ENCODE peak calls at places on chromosome 4, in six cellular contexts. H is IMR-90, T is astrocyte, N is colonic mucosa, P is OCI-LY7, S is upper lobe of right lung. G is an unnamed sample.

GRCh38 chr4:125642645-125643044 is 327.9 kb downstream of the FAT4 start:
- DNase-seq in S (no peak), T (no peak), H (no peak), N (no peak), P (no peak), G (no peak)

GRCh38 chr4:8765631-8766590 is 105.7 kb downstream of the HMX1 start:
- DNase-seq in N (no peak), T (no peak), S (peak; percentile 58), H (no peak), P (no peak), G (peak; percentile 28)

GRCh38 chr4:20554134-20554533 is 146.1 kb upstream of the PACRGL start:
- DNase-seq in T (no peak), N (no peak), H (no peak), S (no peak), P (no peak), G (no peak)

GRCh38 chr4:184433258-184433892 is 41.0 kb downstream of the IRF2 start:
- DNase-seq in P (no peak), H (peak; percentile 13), T (no peak), S (no peak), N (no peak), G (no peak)

GRCh38 chr4:185424905-185425599 is 712 bp downstream of the UFSP2 start:
- DNase-seq in P (peak; percentile 26), T (peak; percentile 3), S (no peak), H (peak; percentile 36), N (no peak), G (no peak)

GRCh38 chr4:123444298-123444731 is 47.7 kb downstream of the SPRY1 start:
- DNase-seq in N (peak; percentile 63), H (peak; percentile 56), P (peak; percentile 91), S (peak; percentile 70), T (peak; percentile 37), G (no peak)

GRCh38 chr4:147546341-147546740 is 65.4 kb downstream of the EDNRA start:
- DNase-seq in H (peak; percentile 99), S (no peak), N (no peak), P (no peak), T (peak; percentile 96), G (no peak)

GRCh38 chr4:119490335-119490734 is 138.3 kb downstream of the PDE5A start:
- DNase-seq in H (peak; percentile 69), P (peak; percentile 32), N (no peak), T (no peak), S (no peak), G (no peak)

GRCh38 chr4:54783402-54784110 is 125.8 kb downstream of the KIT start:
- DNase-seq in S (no peak), N (no peak), P (no peak), H (no peak), T (no peak), G (no peak)

GRCh38 chr4:6595897-6596537 is 21.0 kb downstream of the MAN2B2 start:
- DNase-seq in P (peak; percentile 65), T (no peak), S (no peak), N (no peak), H (no peak), G (no peak)

GRCh38 chr4:40910706-40911105 is 161.0 kb downstream of the NSUN7 start:
- DNase-seq in S (no peak), N (no peak), H (peak; percentile 49), P (no peak), T (no peak), G (no peak)

GRCh38 chr4:93184093-93184492 is 644.5 kb upstream of the ATOH1 start:
- DNase-seq in N (no peak), T (no peak), H (no peak), P (no peak), S (no peak), G (no peak)

GRCh38 chr4:76782837-76783236 is 115.1 kb downstream of the SOWAHB start:
- DNase-seq in H (peak; percentile 85), T (peak; percentile 89), N (no peak), S (no peak), P (no peak), G (no peak)

GRCh38 chr4:110033994-110034393 is 121.3 kb downstream of the EGF start:
- DNase-seq in P (no peak), T (no peak), S (no peak), N (no peak), H (no peak), G (no peak)

GRCh38 chr4:48016141-48017107 is at the start of the genes CNGA1 and NIPAL1:
- DNase-seq in S (peak; percentile 93), H (peak; percentile 23), P (peak; percentile 77), T (peak; percentile 54), N (peak; percentile 93), G (peak; percentile 87)

GRCh38 chr4:118338981-118339765 is 13.6 kb downstream of the PRSS12 start:
- DNase-seq in S (no peak), N (no peak), H (peak; percentile 91), T (peak; percentile 68), P (no peak), G (no peak)

GRCh38 chr4:16582526-16582925 is 315.9 kb downstream of the LDB2 start:
- DNase-seq in N (no peak), T (no peak), H (no peak), S (no peak), P (no peak), G (no peak)

GRCh38 chr4:114607086-114607485 is 8.5 kb downstream of the UGT8 start:
- DNase-seq in N (no peak), T (no peak), S (no peak), H (no peak), P (no peak), G (no peak)

DNA sequence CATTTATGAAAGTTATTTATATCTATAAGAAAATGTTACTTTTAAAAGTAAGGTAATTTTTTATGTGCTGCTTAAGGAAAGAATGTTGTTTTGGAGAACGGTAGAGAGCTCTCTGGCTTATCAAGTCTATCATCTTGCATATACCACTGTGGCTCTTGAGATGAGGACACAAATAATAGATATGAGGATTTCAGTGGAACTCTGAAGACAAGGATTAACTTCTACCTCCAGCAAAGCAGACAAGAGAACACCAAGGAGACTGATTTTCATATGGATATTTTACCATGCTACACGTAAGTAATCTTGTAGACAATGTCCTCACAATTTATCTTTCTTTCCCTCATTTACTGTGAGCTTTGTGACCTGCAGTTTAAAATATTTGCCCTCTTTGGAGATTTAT is 557.5 kb upstream of the NDST4 start:
- DNase-seq in N (no peak), H (no peak), T (no peak), S (no peak), P (no peak), G (no peak)
- H3K4me1 ChIP-seq in N (no peaks in the 10 kb centered on the region), H (no peaks in the 10 kb centered on the region), T (no peaks in the 10 kb centered on the region), S (no peaks in the 10 kb centered on the region), P (no peaks in the 10 kb centered on the region), G (no peaks in the 10 kb centered on the region)

GRCh38 chr4:157804986-157805385 is 367.8 kb downstream of the GASK1B start:
- DNase-seq in T (peak; percentile 6), S (no peak), H (no peak), P (no peak), N (no peak), G (no peak)
- TF ChIP-seq CTCF in T (peak; percentile 9), S (no peak), H (no peak), P (no peak), N (peak; percentile 13), G (no peak)

GRCh38 chr4:120773641-120774040 is 148.9 kb downstream of the PRDM5 start:
- DNase-seq in P (peak; percentile 67), N (no peak), T (no peak), H (no peak), S (no peak), G (no peak)

GRCh38 chr4:120770897-120771296 is 151.6 kb downstream of the PRDM5 start:
- DNase-seq in P (no peak), S (no peak), N (no peak), T (no peak), H (no peak), G (no peak)

GRCh38 chr4:120769227-120769626 is 153.3 kb downstream of the PRDM5 start:
- DNase-seq in S (no peak), H (peak; percentile 96), N (no peak), T (peak; percentile 80), P (no peak), G (no peak)

DNA sequence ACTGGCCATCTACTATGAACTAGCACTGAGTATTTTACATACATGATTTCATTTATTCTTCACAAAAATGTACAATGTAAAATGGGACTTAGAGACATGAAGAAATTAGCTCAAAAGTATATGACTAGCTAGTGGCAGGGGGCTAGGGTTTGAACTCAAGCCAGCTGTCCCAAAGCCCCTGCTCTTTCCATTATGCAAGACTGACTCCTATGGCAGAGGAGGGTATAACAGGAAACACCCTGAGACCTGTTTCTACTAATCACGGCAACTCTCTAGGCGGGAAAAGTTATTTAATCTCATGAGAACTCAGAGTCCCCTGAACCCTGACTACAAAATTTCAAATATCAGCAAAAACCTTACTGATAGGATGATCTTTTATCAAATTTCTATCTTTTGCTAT is 150.6 kb downstream of the PRDM5 start:
- DNase-seq in H (no peak), P (no peak), T (no peak), N (no peak), S (no peak), G (no peak)
- H3K4me1 ChIP-seq in H (peaks cover 2% of the 10 kb centered on the region), P (peaks cover 42% of the 10 kb centered on the region), T (no peaks in the 10 kb centered on the region), N (no peaks in the 10 kb centered on the region), S (no peaks in the 10 kb centered on the region), G (no peaks in the 10 kb centered on the region)

DNA sequence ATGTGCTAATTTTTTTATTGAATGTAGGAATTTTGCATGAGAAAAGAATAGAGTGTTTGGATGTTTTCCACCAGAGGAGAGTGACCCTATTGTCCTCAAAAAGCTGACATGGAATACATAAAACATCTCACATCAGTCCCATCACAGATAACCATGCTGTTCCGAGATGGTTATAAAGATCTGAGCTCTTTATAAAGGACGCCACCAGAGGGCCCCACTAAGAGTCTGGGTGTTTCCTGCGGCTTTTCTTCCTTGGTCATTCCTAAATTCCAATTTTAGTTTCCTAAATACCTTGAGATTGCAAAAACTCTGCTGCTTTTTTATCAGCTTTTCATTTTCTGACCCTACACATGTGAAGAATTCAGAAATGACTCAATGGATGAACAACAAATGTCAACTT is 504.5 kb upstream of the FRG1 start:
- DNase-seq in S (no peak), N (no peak), T (no peak), H (no peak), P (no peak), G (no peak)
- TF ChIP-seq CTCF in S (no peak), N (no peak), T (no peak), H (no peak), P (peak; percentile 51), G (no peak)